ENCODE peak calls at places on chromosomes 16 and 17, in six cellular contexts. P, I, G, L, K and W are unnamed samples.

GRCh38 chr17:65914784-65915342 is 277.1 kb downstream of the CEP112 start:
- DNase-seq in P (peak; percentile 10), I (no peak), G (no peak), L (peak; percentile 81), K (no peak), W (peak; percentile 19)

GRCh38 chr17:39916918-39917317 is 1.5 kb downstream of the GSDMB start:
- DNase-seq in P (no peak), I (no peak), G (peak; percentile 53), L (no peak), K (peak; percentile 77), W (no peak)

GRCh38 chr17:60107526-60108257 is 29.0 kb upstream of the HEATR6 start:
- DNase-seq in P (no peak), I (no peak), G (no peak), L (no peak), K (no peak), W (no peak)

GRCh38 chr17:50350733-50351132 is 4.8 kb downstream of the XYLT2 start:
- DNase-seq in P (no peak), I (no peak), G (no peak), L (no peak), K (no peak), W (no peak)

GRCh38 chr17:1264196-1264595 is 6.0 kb upstream of the BHLHA9 start:
- DNase-seq in P (no peak), I (no peak), G (no peak), L (no peak), K (no peak), W (no peak)

GRCh38 chr17:79812969-79813825 is 16.3 kb upstream of the CBX8 start:
- DNase-seq in P (no peak), I (no peak), G (peak; percentile 86), L (no peak), K (no peak), W (no peak)

GRCh38 chr17:74243013-74243755 is 29.8 kb downstream of the TTYH2 start:
- DNase-seq in P (no peak), I (no peak), G (no peak), L (no peak), K (no peak), W (no peak)

GRCh38 chr16:17380613-17381012 is 90.1 kb downstream of the XYLT1 start:
- DNase-seq in P (no peak), I (no peak), G (no peak), L (no peak), K (no peak), W (no peak)

GRCh38 chr16:82776466-82777146 is 149.8 kb downstream of the CDH13 start:
- DNase-seq in P (no peak), I (no peak), G (no peak), L (no peak), K (no peak), W (no peak)

GRCh38 chr17:40350410-40351184 is 13.9 kb downstream of the GJD3 start:
- DNase-seq in P (no peak), I (no peak), G (no peak), L (no peak), K (no peak), W (no peak)

GRCh38 chr16:46801428-46802049 is 29.4 kb downstream of the C16orf87 start:
- DNase-seq in P (no peak), I (no peak), G (no peak), L (no peak), K (peak; percentile 43), W (no peak)

GRCh38 chr17:27480699-27481098 is 24.5 kb downstream of the KSR1 start:
- DNase-seq in P (no peak), I (no peak), G (no peak), L (no peak), K (no peak), W (no peak)
- TF ChIP-seq POLR2A in P (no peak), I (no peak), G (no peak), L (no peak), K (no peak), W (no peak)

GRCh38 chr17:35295686-35296085 is 52.8 kb downstream of the SLFN5 start:
- DNase-seq in P (no peak), I (no peak), G (no peak), L (no peak), K (no peak), W (no peak)
- TF ChIP-seq POLR2AphosphoS5 in P (no peak), I (no peak), G (no peak), L (no peak), K (no peak), W (no peak)

GRCh38 chr17:41589301-41589700 is 2.6 kb upstream of the KRT14 start:
- DNase-seq in P (no peak), I (no peak), G (no peak), L (no peak), K (no peak), W (no peak)

GRCh38 chr17:41595585-41595984 is 8.9 kb upstream of the KRT14 start:
- DNase-seq in P (no peak), I (no peak), G (no peak), L (no peak), K (no peak), W (no peak)

GRCh38 chr17:41594363-41594915 is 7.7 kb upstream of the KRT14 start:
- DNase-seq in P (no peak), I (no peak), G (no peak), L (no peak), K (no peak), W (no peak)

GRCh38 chr17:41593306-41594095 is 6.8 kb upstream of the KRT14 start:
- DNase-seq in P (no peak), I (no peak), G (no peak), L (no peak), K (no peak), W (no peak)

DNA sequence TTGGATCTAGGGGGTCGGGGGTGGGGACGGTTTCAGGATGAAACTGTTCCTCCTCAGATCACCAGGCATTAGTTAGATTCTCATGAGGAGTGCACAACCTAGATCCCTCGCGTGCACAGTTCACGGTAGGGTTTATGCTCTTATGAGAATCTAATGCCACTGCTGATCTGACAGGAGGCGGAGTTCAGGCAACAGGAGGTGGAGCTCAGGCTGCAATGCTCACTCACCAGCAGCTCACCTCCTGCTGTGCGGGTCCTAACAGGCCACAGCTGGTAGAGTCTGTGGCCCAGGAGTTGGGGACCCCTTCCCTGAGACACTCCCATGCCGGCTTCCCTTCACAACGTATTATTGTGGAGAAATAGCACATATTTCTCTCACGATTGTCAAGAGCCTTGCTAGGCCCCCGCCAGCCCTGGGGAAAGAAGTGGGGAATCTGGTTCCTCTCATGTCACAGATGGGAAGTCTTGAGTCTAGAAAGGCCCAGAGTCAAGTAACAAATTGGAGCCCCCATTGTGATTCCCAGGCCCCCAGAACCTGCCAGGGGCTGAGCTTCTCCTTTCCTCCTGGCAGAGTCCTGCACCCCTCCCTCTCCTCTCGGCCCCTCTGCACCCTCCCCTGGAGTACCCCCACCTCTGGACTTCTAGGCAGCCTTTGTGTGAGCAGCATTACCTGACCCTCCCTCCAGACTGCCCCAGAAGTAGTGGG is 6.1 kb upstream of the KRT14 start:
- DNase-seq in P (no peak), I (no peak), G (no peak), L (no peak), K (no peak), W (no peak)
- TF ChIP-seq TAF1 in P (no peak), I (no peak), G (no peak), L (no peak), K (no peak), W (no peak)

GRCh38 chr17:45128331-45128730 is 4.0 kb downstream of the PLCD3 start:
- DNase-seq in P (no peak), I (no peak), G (no peak), L (no peak), K (no peak), W (no peak)
- TF ChIP-seq POLR2A in P (no peak), I (no peak), G (no peak), L (no peak), K (no peak), W (no peak)

GRCh38 chr16:3830625-3831254 is 49.8 kb downstream of the CREBBP start:
- DNase-seq in P (no peak), I (no peak), G (no peak), L (no peak), K (no peak), W (no peak)
- TF ChIP-seq POLR2AphosphoS5 in P (no peak), I (no peak), G (no peak), L (no peak), K (no peak), W (no peak)

DNA sequence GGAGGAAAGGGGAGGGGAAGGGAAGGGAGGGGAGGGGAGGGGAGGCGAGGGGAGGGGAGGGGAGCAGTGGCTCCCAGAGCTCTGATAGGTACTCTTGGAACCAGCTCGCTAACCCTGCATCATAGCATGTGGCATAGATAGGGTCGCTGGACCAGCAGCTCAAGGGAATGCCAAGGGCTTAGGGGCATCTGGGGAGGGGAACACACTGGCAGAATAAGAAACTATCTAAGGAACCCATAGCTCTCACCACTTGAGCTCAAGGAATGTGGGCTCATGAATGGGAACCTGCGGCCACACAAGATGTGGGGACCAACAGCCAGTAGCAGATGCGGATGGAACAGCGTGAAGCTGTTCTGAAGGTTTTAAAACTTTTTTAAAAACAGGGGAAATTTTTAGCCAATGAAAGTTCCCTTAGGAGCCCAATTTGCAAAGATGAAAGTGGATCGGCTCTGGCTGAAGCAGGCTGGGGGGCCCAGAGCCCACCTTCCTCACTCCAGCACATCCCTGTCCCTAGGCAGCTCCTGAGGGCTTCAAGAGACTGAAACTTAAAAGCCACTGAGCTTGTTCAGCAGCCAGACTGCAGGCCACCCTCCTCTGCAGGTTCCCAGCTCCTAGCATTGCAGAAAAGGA is 46.9 kb downstream of the PIMREG start:
- DNase-seq in P (no peak), I (no peak), G (no peak), L (no peak), K (no peak), W (no peak)
- TF ChIP-seq TAF1 in P (no peak), I (no peak), G (no peak), L (no peak), K (no peak), W (no peak)

GRCh38 chr17:41653421-41654133 is 29.2 kb upstream of the KRT17 start:
- DNase-seq in P (no peak), I (no peak), G (no peak), L (no peak), K (no peak), W (no peak)

GRCh38 chr17:41652461-41652960 is 28.1 kb upstream of the KRT17 start:
- DNase-seq in P (no peak), I (no peak), G (no peak), L (no peak), K (no peak), W (no peak)

GRCh38 chr17:41654908-41655607 is 30.7 kb upstream of the KRT17 start:
- DNase-seq in P (no peak), I (no peak), G (no peak), L (no peak), K (no peak), W (no peak)

GRCh38 chr17:41655611-41656111 is 31.3 kb upstream of the KRT17 start:
- DNase-seq in P (no peak), I (no peak), G (no peak), L (no peak), K (no peak), W (no peak)

DNA sequence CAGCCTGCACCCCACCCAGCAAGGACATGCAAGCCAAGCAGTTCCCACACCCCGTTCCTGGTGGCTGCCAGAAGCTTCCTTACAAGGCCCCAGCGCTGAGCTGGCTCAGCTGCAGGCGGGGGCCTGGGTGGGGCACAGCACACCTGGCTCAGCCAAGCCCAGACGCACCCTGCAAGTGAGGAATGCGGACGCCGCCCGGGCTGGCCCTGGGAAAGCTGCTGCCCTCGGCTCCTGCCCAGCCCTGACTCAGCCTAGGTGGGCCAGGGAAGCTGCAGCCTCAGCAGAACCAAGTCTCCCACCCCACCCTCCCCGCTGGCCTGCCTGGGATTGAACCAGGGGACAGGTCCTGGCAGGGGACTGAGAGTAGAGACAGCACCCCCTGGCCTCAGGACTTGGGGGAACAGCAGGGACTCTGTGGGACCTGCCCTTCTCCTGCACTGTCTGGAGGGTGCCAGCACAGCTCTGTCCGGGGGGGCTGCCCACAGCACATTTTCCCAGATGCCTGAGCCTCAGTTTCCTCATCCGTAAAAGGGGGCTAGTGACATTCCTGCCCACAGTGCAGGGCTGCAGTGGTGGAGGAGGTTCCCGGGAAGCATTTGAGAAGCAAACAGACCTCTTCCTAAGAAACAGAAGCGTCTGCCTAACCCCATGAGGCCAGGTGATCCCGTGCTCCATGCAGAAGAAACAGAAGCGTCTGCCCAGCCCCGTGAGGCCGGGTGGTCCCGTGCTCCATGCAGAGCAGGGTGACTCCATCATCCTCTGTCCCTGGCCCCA is 29.9 kb upstream of the KRT17 start:
- DNase-seq in P (no peak), I (no peak), G (no peak), L (no peak), K (no peak), W (no peak)
- TF ChIP-seq POLR2A in P (no peak), I (no peak), G (no peak), L (no peak), K (no peak), W (no peak)